ENCODE peak calls at places on chromosomes 4 and X, in nine cellular contexts. T is AG20443; C is immature natural killer cell; Z is Right ventricle myocardium superior; U is activated T-cell treated with anti-CD3 and anti-CD28 coated beads for 48 hours; K is Kasumi-1; Q is NK-92 treated with Interleukin-12 subunit alpha and Interleukin-12 subunit beta, amount 100 ng/mL, for 24 hours; E is endothelial cell; Y is left lung. D is an unnamed sample.

GRCh38 chr4:109011241-109012031 is 248.6 kb upstream of the ETNPPL start:
- DNase-seq in T (no peak), C (no peak), Z (no peak), U (no peak), K (no peak), Q (no peak), E (no peak), Y (no peak), D (no peak)

GRCh38 chrX:107700317-107700774 is 72.0 kb downstream of the PRPS1 start:
- DNase-seq in T (peak), C (no peak), Z (no peak), U (no peak), K (no peak), Q (no peak), E (no peak), Y (no peak), D (no peak)

GRCh38 chr4:129822708-129823504 is 727.0 kb downstream of the C4orf33 start:
- DNase-seq in T (no peak), C (no peak), Z (no peak), U (no peak), K (no peak), Q (no peak), E (peak), Y (peak), D (no peak)

GRCh38 chr4:47538516-47538915 is 53.4 kb downstream of the ATP10D start:
- DNase-seq in T (peak), C (no peak), Z (no peak), U (no peak), K (no peak), Q (no peak), E (no peak), Y (no peak), D (no peak)

GRCh38 chrX:37370499-37371141 is 21.5 kb downstream of the PRRG1 start:
- DNase-seq in T (no peak), C (no peak), Z (no peak), U (no peak), K (no peak), Q (no peak), E (no peak), Y (no peak), D (no peak)

GRCh38 chrX:115023139-115023538 is 5.7 kb upstream of the IL13RA2 start:
- DNase-seq in T (peak), C (no peak), Z (no peak), U (no peak), K (no peak), Q (no peak), E (no peak), Y (no peak), D (no peak)

GRCh38 chr4:152525878-152526277 is 10.0 kb downstream of the FBXW7 start:
- DNase-seq in T (no peak), C (no peak), Z (no peak), U (no peak), K (no peak), Q (no peak), E (no peak), Y (no peak), D (no peak)

GRCh38 chr4:89847571-89848325 is 10.8 kb upstream of the SNCA start:
- DNase-seq in T (no peak), C (no peak), Z (no peak), U (no peak), K (no peak), Q (no peak), E (no peak), Y (no peak), D (no peak)

GRCh38 chr4:175536852-175537453 is 275.1 kb downstream of the GPM6A start:
- DNase-seq in T (peak), C (no peak), Z (no peak), U (no peak), K (peak), Q (no peak), E (peak), Y (no peak), D (no peak)

GRCh38 chr4:42655248-42655647 is 1.7 kb downstream of the ATP8A1 start:
- DNase-seq in T (no peak), C (no peak), Z (no peak), U (no peak), K (peak), Q (no peak), E (no peak), Y (no peak), D (no peak)

GRCh38 chrX:120456973-120457372 is 12.1 kb downstream of the LAMP2 start:
- DNase-seq in T (peak), C (peak), Z (no peak), U (no peak), K (peak), Q (no peak), E (no peak), Y (no peak), D (no peak)

GRCh38 chr4:144178414-144178813 is 37.9 kb upstream of the GYPA start:
- DNase-seq in T (no peak), C (no peak), Z (no peak), U (no peak), K (no peak), Q (no peak), E (no peak), Y (no peak), D (no peak)

GRCh38 chr4:141501395-141501794 is 135.0 kb upstream of the IL15 start:
- DNase-seq in T (no peak), C (no peak), Z (no peak), U (no peak), K (no peak), Q (no peak), E (no peak), Y (no peak), D (no peak)

GRCh38 chrX:103919336-103919682 is 43.1 kb upstream of the TMSB15B start:
- DNase-seq in T (peak), C (no peak), Z (no peak), U (no peak), K (peak), Q (peak), E (no peak), Y (no peak), D (peak)

GRCh38 chr4:78749972-78750727 is 26.0 kb upstream of the BMP2K start:
- DNase-seq in T (peak), C (no peak), Z (no peak), U (no peak), K (peak), Q (no peak), E (no peak), Y (no peak), D (no peak)

GRCh38 chrX:104193485-104193884 is 27.2 kb downstream of the FAM199X start:
- DNase-seq in T (no peak), C (no peak), Z (no peak), U (no peak), K (no peak), Q (no peak), E (no peak), Y (no peak), D (no peak)

GRCh38 chr4:38160487-38161207 is 200.4 kb downstream of the PTTG2 start:
- DNase-seq in T (peak), C (no peak), Z (no peak), U (peak), K (peak), Q (peak), E (no peak), Y (no peak), D (peak)

GRCh38 chr4:102627831-102628523 is 126.8 kb downstream of the NFKB1 start:
- DNase-seq in T (peak), C (no peak), Z (no peak), U (no peak), K (no peak), Q (no peak), E (no peak), Y (no peak), D (no peak)

GRCh38 chr4:74157116-74157742 is 689 bp upstream of the MTHFD2L start:
- DNase-seq in T (peak), C (no peak), Z (no peak), U (no peak), K (peak), Q (no peak), E (no peak), Y (no peak), D (no peak)

GRCh38 chr4:13403833-13404232 is 80.3 kb downstream of the RAB28 start:
- DNase-seq in T (no peak), C (no peak), Z (no peak), U (no peak), K (no peak), Q (no peak), E (no peak), Y (no peak), D (no peak)

GRCh38 chrX:155577682-155578081 is 35.1 kb downstream of the TMLHE start:
- DNase-seq in T (no peak), C (peak), Z (no peak), U (no peak), K (peak), Q (no peak), E (no peak), Y (no peak), D (no peak)

D was measured in mucosa of descending colon.